ENCODE peak calls at places on chromosomes 16 and 17, in six cellular contexts. J, F, S, T, V and E are unnamed samples.

GRCh38 chr17:74953129-74953687 is 17.5 kb downstream of the OTOP3 start:
- DNase-seq in S (no peak), J (no peak), V (no peak), T (no peak), F (no peak), E (no peak)

GRCh38 chr17:34797724-34798123 is 163.5 kb downstream of the CCT6B start:
- DNase-seq in V (no peak), F (peak), T (no peak), S (peak), J (peak), E (no peak)

GRCh38 chr17:38713456-38713855 is 8.4 kb downstream of the MLLT6 start:
- DNase-seq in V (no peak), T (no peak), S (no peak), F (peak), J (no peak), E (peak)

GRCh38 chr16:58366247-58367031 is 25.8 kb upstream of the GINS3 start:
- DNase-seq in S (peak), F (no peak), T (no peak), V (no peak), J (peak), E (no peak)

GRCh38 chr17:10061131-10061581 is 137.2 kb downstream of the GAS7 start:
- DNase-seq in T (no peak), F (no peak), S (no peak), V (no peak), J (no peak), E (no peak)

GRCh38 chr16:1678500-1679098 is 520 bp downstream of the JPT2 start:
- DNase-seq in V (no peak), F (no peak), J (no peak), S (peak), T (no peak), E (no peak)

GRCh38 chr16:47778106-47778803 is 317.1 kb downstream of the PHKB start:
- DNase-seq in S (no peak), J (no peak), V (no peak), T (no peak), F (no peak), E (no peak)

GRCh38 chr17:79657861-79658810 is 47.3 kb upstream of the RBFOX3 start:
- DNase-seq in J (no peak), T (no peak), V (no peak), F (peak), S (no peak), E (no peak)

GRCh38 chr17:16474012-16474725 is 17.8 kb downstream of the LRRC75A start:
- DNase-seq in F (no peak), J (no peak), S (no peak), V (no peak), T (no peak), E (no peak)

GRCh38 chr17:38355256-38355655 is 3.6 kb downstream of the SOCS7 start:
- DNase-seq in T (no peak), J (no peak), F (no peak), S (no peak), V (no peak), E (no peak)

GRCh38 chr16:84444476-84444875 is 60.0 kb downstream of the MEAK7 start:
- DNase-seq in J (no peak), T (no peak), F (no peak), S (no peak), V (no peak), E (no peak)

GRCh38 chr17:77083547-77083946 is 57.2 kb upstream of the SEC14L1 start:
- DNase-seq in V (no peak), S (no peak), J (no peak), F (no peak), T (no peak), E (no peak)

GRCh38 chr17:55067697-55068439 is 99.3 kb downstream of the STXBP4 start:
- DNase-seq in T (no peak), F (no peak), J (peak), V (no peak), S (peak), E (no peak)

GRCh38 chr17:73304438-73304837 is 7.4 kb downstream of the CDC42EP4 start:
- DNase-seq in J (peak), T (no peak), F (no peak), S (no peak), V (no peak), E (no peak)

GRCh38 chr16:58012481-58012880 is 11.3 kb downstream of the USB1 start:
- DNase-seq in V (no peak), F (no peak), T (no peak), S (no peak), J (no peak), E (no peak)

GRCh38 chr17:21549107-21549687 is 143.1 kb upstream of the KCNJ18 start:
- DNase-seq in J (no peak), S (no peak), T (no peak), F (no peak), V (no peak), E (no peak)

GRCh38 chr17:59706900-59707181 is 389 bp downstream of the PTRH2 start:
- DNase-seq in V (no peak), F (no peak), T (no peak), J (no peak), S (no peak), E (no peak)

GRCh38 chr17:78257810-78258322 is 26.4 kb downstream of the TMEM235 start:
- DNase-seq in T (no peak), J (no peak), S (no peak), F (no peak), V (no peak), E (no peak)

GRCh38 chr16:1972490-1972877 is 631 bp downstream of the TBL3 start:
- DNase-seq in J (no peak), F (no peak), T (no peak), V (no peak), S (no peak), E (no peak)

GRCh38 chr17:64063766-64064224 is 43.4 kb upstream of the ICAM2 start:
- DNase-seq in T (no peak), F (peak), S (peak), V (no peak), J (peak), E (no peak)

GRCh38 chr17:16945513-16946201 is 26.3 kb downstream of the TNFRSF13B start:
- DNase-seq in J (no peak), S (no peak), F (peak), T (no peak), V (no peak), E (no peak)

GRCh38 chr17:19237389-19238166 is 412 bp downstream of the EPN2 start:
- DNase-seq in S (no peak), J (peak), F (peak), V (no peak), T (peak), E (peak)

GRCh38 chr17:62179525-62180161 is 114.6 kb upstream of the MED13 start:
- DNase-seq in V (no peak), F (no peak), J (peak), T (no peak), S (peak), E (no peak)

GRCh38 chr16:3060339-3061127 is 4.9 kb upstream of the IL32 start:
- DNase-seq in J (no peak), V (no peak), F (no peak), S (no peak), T (no peak), E (no peak)

GRCh38 chr17:46780003-46780373 is 38.5 kb downstream of the WNT3 start:
- DNase-seq in J (no peak), V (no peak), T (no peak), F (no peak), S (no peak), E (no peak)

GRCh38 chr17:46785696-46786095 is 32.8 kb downstream of the WNT3 start:
- DNase-seq in T (no peak), F (no peak), V (no peak), J (no peak), S (no peak), E (no peak)

GRCh38 chr17:46777943-46778915 is 40.3 kb downstream of the WNT3 start:
- DNase-seq in T (no peak), F (no peak), J (peak), V (no peak), S (peak), E (no peak)

GRCh38 chr17:46783031-46783593 is 35.4 kb downstream of the WNT3 start:
- DNase-seq in J (no peak), S (peak), V (no peak), T (no peak), F (no peak), E (no peak)

DNA sequence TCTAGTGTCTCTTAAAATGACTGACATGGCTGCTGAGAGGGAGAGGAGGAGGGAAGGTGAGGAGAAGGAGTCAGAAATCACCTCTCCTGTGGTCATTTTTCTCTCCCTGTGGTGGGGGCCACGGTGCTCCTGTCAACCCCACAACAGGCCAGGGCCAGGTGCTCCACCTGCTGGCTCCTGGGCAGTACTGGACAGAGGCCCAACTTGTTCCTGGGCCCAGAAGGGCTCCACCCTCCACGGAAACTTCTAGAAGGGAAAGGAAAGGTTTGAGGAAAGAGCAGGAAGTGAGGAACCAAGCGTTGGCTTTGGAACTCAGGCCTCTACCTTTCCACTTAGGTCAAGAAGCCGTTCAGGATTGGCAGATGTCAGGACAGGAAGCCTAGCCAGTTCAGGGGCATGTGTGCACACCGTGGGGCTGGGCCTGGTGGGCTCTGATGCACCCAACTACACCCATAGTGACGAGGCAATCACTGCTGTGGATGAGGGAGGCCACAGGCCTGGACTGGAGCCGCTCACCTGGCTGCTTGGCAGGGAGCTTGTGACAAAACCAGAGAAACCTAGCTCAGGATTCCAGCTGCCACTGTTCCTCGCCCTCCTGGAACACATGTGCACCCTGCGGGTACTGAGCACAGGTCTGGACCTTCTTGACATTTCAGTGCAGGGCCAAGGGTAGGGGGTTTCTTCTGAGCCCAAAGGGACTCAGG is 36.1 kb downstream of the WNT3 start:
- DNase-seq in F (peak), S (peak), V (no peak), J (peak), T (no peak), E (no peak)
- TF ChIP-seq TAF1 in F (no peak), S (peak), V (no peak), J (peak), T (no peak), E (no peak)

GRCh38 chr16:88686439-88687253 is at the start of gene SNAI3:
- DNase-seq in T (peak), J (peak), V (no peak), S (peak), F (peak), E (peak)
- TF ChIP-seq POLR2A in T (no peak), J (peak), V (peak), S (peak), F (no peak), E (peak)

GRCh38 chr16:15854906-15855703 is 1.7 kb downstream of the MYH11 start:
- DNase-seq in V (no peak), T (no peak), J (no peak), S (no peak), F (no peak), E (no peak)
- TF ChIP-seq POLR2AphosphoS5 in V (no peak), T (no peak), J (no peak), S (no peak), F (no peak), E (no peak)

GRCh38 chr17:13031718-13032350 is 14.0 kb upstream of the ELAC2 start:
- DNase-seq in T (peak), F (peak), V (no peak), S (peak), J (peak), E (peak)
- TF ChIP-seq TAF1 in T (no peak), F (no peak), V (no peak), S (no peak), J (no peak), E (no peak)

DNA sequence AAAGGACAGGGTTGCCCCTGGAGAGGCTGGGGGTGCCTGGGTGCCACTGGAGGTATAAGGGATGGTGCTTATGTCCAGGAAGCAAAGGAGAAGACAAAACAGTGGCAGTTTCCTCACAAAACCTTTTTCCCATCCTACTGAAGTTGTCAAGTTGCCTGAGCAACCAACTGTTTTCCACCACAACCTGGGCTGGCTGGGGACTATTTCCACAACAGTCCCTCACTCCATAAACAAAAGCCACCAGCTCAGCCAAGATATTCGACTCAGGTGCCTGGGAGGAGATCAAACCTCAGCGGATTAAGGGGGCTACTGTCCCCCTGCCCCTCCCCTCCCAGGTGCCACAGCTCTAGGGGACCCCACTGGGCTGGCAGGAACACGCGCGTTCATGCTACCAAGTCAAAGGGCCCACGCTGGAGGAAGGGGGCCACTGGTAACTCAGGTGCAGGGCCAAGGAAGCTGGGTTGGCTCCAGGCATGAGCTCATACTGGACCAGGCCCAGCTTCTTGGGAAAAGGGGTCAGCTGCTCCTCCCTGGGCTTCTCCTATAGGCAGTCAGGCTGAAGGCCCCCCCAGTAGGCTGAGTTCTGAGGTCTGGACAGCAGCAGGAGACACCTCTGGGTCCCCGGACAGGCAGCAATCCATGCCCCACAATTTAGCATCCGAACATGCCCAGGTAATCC is 45.7 kb upstream of the MRPS23 start:
- DNase-seq in T (no peak), V (no peak), S (no peak), J (no peak), F (no peak), E (no peak)
- TF ChIP-seq POLR2A in T (no peak), V (no peak), S (no peak), J (no peak), F (no peak), E (no peak)

DNA sequence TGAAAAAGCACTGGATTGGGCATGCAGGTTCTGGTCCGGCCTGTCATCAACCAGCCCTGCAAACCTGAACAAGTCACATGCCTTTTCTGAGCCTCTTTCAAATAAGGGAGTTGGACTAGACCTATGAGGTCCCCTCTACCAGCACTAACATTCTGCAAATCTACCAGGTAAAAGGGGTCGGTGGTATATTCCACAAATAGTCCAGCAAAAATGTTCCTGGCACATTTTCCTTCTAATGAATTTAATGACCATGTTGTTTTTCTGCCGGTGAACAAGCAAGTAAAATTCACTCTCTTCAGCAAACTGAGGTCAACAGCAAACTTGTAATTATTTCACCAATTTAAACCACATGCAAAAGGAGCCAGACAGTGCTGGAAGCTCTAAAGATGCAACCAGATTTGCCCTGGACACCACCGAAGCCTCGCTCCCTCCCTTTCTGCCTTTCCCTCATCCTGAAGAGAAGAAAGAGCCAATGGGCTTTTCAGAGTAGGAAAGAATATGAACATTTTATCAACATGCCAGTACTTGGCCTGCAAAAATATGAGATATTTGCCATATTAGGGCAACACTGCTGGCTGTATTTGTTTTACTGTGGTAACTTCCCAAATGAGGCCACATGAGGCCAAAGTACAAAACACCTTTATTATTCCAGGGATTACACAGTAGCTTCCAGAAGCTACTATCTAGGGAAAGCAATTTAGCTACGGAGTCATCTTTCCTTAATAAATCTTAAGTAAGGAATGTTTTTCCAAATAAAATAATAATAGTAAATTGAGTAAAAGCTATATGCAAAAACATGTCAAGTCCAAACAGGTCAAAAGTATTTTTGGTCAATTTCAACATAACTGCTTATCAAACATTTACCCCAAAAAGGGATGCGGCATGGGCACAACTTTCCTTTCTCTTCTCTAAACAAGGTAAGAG is 45.0 kb downstream of the USP31 start:
- DNase-seq in V (no peak), J (no peak), F (no peak), S (peak), T (no peak), E (no peak)
- TF ChIP-seq POLR2AphosphoS5 in V (no peak), J (no peak), F (no peak), S (no peak), T (no peak), E (no peak)